ENCODE peak calls at places on chromosomes 6 and 20, in nine cellular contexts. M, H, B, U, F, Y, V, S and K are unnamed samples.

GRCh38 chr6:43931201-43931600 is 161.2 kb downstream of the VEGFA start:
- DNase-seq in M (no peak), H (no peak), B (no peak), U (no peak), F (no peak), Y (no peak), V (no peak), S (no peak), K (no peak)

GRCh38 chr6:144936764-144937163 is 651.6 kb downstream of the UTRN start:
- DNase-seq in M (no peak), H (no peak), B (no peak), U (no peak), F (no peak), Y (no peak), V (no peak), S (no peak), K (no peak)

GRCh38 chr6:122995930-122996796 is at the start of gene CLVS2:
- DNase-seq in M (peak), H (peak), B (no peak), U (no peak), F (peak), Y (no peak), V (no peak), S (no peak), K (peak)

GRCh38 chr6:146997062-146997461 is 207.2 kb upstream of the STXBP5 start:
- DNase-seq in M (no peak), H (no peak), B (peak), U (no peak), F (no peak), Y (no peak), V (no peak), S (no peak), K (no peak)

GRCh38 chr6:117958536-117958935 is 51.5 kb downstream of the SLC35F1 start:
- DNase-seq in M (no peak), H (no peak), B (no peak), U (no peak), F (no peak), Y (no peak), V (no peak), S (no peak), K (no peak)

GRCh38 chr20:50520222-50520877 is 10.2 kb downstream of the PTPN1 start:
- DNase-seq in M (no peak), H (no peak), B (no peak), U (no peak), F (no peak), Y (no peak), V (no peak), S (no peak), K (no peak)

GRCh38 chr20:36092424-36093024 is 62.0 kb upstream of the EPB41L1 start:
- DNase-seq in M (peak), H (no peak), B (no peak), U (no peak), F (peak), Y (no peak), V (peak), S (no peak), K (no peak)

GRCh38 chr6:134063121-134063965 is 10.9 kb upstream of the SLC2A12 start:
- DNase-seq in M (no peak), H (no peak), B (no peak), U (no peak), F (no peak), Y (no peak), V (no peak), S (no peak), K (no peak)

GRCh38 chr6:126873351-126873750 is 245.1 kb upstream of the RSPO3 start:
- DNase-seq in M (no peak), H (no peak), B (peak), U (no peak), F (no peak), Y (no peak), V (no peak), S (no peak), K (no peak)

GRCh38 chr20:33545763-33546162 is 55.9 kb downstream of the CBFA2T2 start:
- DNase-seq in M (no peak), H (no peak), B (no peak), U (no peak), F (no peak), Y (no peak), V (no peak), S (no peak), K (no peak)

GRCh38 chr20:52532674-52533073 is 341.1 kb upstream of the ZFP64 start:
- DNase-seq in M (no peak), H (no peak), B (no peak), U (no peak), F (no peak), Y (no peak), V (no peak), S (no peak), K (no peak)

GRCh38 chr6:14068133-14068532 is 49.4 kb upstream of the CD83 start:
- DNase-seq in M (no peak), H (no peak), B (no peak), U (no peak), F (no peak), Y (no peak), V (no peak), S (no peak), K (no peak)